ENCODE peak calls at places on chromosomes 2 and 18, in nine cellular contexts. R is upper lobe of right lung, L is fibroblast of mammary gland, C is choroid plexus epithelial cell, A is sigmoid colon, P is GM23338, O is HCT116, D is IMR-90, G is astrocyte. S is an unnamed sample.

GRCh38 chr2:160205511-160205910 is 5.4 kb upstream of the ITGB6 start:
- DNase-seq in O (peak; percentile 99), P (no peak), D (peak; percentile 97), C (peak; percentile 86), A (peak; percentile 71), R (peak; percentile 69), L (peak; percentile 96), G (peak; percentile 99), S (peak; percentile 100)

GRCh38 chr2:239153806-239154591 is 246.8 kb downstream of the HDAC4 start:
- DNase-seq in O (no peak), G (no peak), L (no peak), A (peak; percentile 57), P (no peak), R (peak; percentile 33), D (no peak), C (no peak), S (no peak)

GRCh38 chr2:96359310-96359709 is 23.7 kb downstream of the NCAPH start:
- DNase-seq in P (no peak), A (no peak), D (no peak), O (no peak), G (no peak), R (no peak), C (no peak), L (no peak), S (no peak)

GRCh38 chr2:234679151-234679765 is 182.4 kb upstream of the ARL4C start:
- DNase-seq in D (no peak), R (no peak), A (no peak), C (no peak), O (no peak), G (no peak), P (no peak), L (peak; percentile 79), S (peak; percentile 55)

GRCh38 chr2:43285987-43286386 is 59.6 kb upstream of the ZFP36L2 start:
- DNase-seq in C (no peak), G (no peak), D (no peak), L (no peak), P (no peak), O (no peak), R (no peak), A (no peak), S (no peak)

GRCh38 chr2:197626965-197627629 is 48.3 kb downstream of the RFTN2 start:
- DNase-seq in G (no peak), D (no peak), O (no peak), C (no peak), P (no peak), R (no peak), A (no peak), L (no peak), S (no peak)

GRCh38 chr2:85953476-85953875 is 64.7 kb upstream of the ST3GAL5 start:
- DNase-seq in A (no peak), P (no peak), O (no peak), G (no peak), C (peak; percentile 19), L (no peak), D (peak; percentile 8), R (no peak), S (peak; percentile 9)

GRCh38 chr2:105749583-105750399 is 5.1 kb downstream of the NCK2 start:
- DNase-seq in R (no peak), D (peak; percentile 50), G (peak; percentile 78), L (peak; percentile 68), A (no peak), O (no peak), C (peak; percentile 84), P (no peak), S (peak; percentile 73)

GRCh38 chr2:51903728-51904127 is 871.8 kb upstream of the NRXN1 start:
- DNase-seq in L (no peak), P (peak; percentile 6), D (no peak), C (no peak), G (no peak), R (no peak), A (no peak), O (no peak), S (no peak)

GRCh38 chr18:79586436-79587297 is 92.9 kb upstream of the CTDP1 start:
- DNase-seq in O (no peak), D (no peak), R (peak; percentile 60), G (no peak), P (no peak), C (no peak), A (peak; percentile 59), L (no peak), S (no peak)

GRCh38 chr2:176554107-176555048 is 285.1 kb downstream of the MTX2 start:
- DNase-seq in O (peak; percentile 43), A (peak; percentile 68), L (peak; percentile 77), G (peak; percentile 52), C (peak; percentile 72), R (no peak), P (peak; percentile 85), D (peak; percentile 52), S (peak; percentile 58)

GRCh38 chr18:25284278-25284677 is 67.7 kb downstream of the ZNF521 start:
- DNase-seq in D (no peak), G (no peak), A (no peak), C (no peak), O (no peak), P (no peak), L (peak; percentile 32), R (no peak), S (no peak)
- H3K4me3 ChIP-seq in D (no peak overlapping the region), G (no peak overlapping the region), A (no peak overlapping the region), C (no peak overlapping the region), O (no peak overlapping the region), P (no peak overlapping the region), L (peak overlapping the region; percentile 16), R (no peak overlapping the region), S (no peak overlapping the region)

GRCh38 chr18:23032030-23032582 is 99.0 kb downstream of the RBBP8 start:
- DNase-seq in O (no peak), P (peak; percentile 20), R (no peak), C (peak; percentile 84), L (peak; percentile 85), D (peak; percentile 83), G (peak; percentile 81), A (no peak), S (peak; percentile 83)

GRCh38 chr18:23037646-23038045 is 97.6 kb upstream of the CABLES1 start:
- DNase-seq in P (peak; percentile 36), D (no peak), O (no peak), A (no peak), L (no peak), R (no peak), G (no peak), C (no peak), S (peak; percentile 11)

GRCh38 chr18:23036611-23037259 is 98.5 kb upstream of the CABLES1 start:
- DNase-seq in D (no peak), R (no peak), G (no peak), P (no peak), C (no peak), O (no peak), A (no peak), L (no peak), S (no peak)

GRCh38 chr18:23038712-23039111 is 96.6 kb upstream of the CABLES1 start:
- DNase-seq in D (peak; percentile 53), P (no peak), O (no peak), C (peak; percentile 27), G (peak; percentile 35), L (peak; percentile 69), R (no peak), A (no peak), S (peak; percentile 91)

GRCh38 chr18:23033079-23033478 is 100.0 kb downstream of the RBBP8 start:
- DNase-seq in L (no peak), D (no peak), G (no peak), R (no peak), C (no peak), P (no peak), O (no peak), A (no peak), S (peak; percentile 9)
- TF ChIP-seq CTCF in L (no peak), D (no peak), G (no peak), R (no peak), C (no peak), P (no peak), O (no peak), A (no peak), S (no peak)

GRCh38 chr2:98771264-98771663 is 40.3 kb upstream of the MGAT4A start:
- DNase-seq in P (peak; percentile 25), C (no peak), G (no peak), A (no peak), D (no peak), O (no peak), L (no peak), R (no peak), S (no peak)
- H3K4me3 ChIP-seq in P (no peak overlapping the region), C (no peak overlapping the region), G (no peak overlapping the region), A (no peak overlapping the region), D (no peak overlapping the region), O (no peak overlapping the region), L (no peak overlapping the region), R (no peak overlapping the region), S (no peak overlapping the region)

GRCh38 chr2:127739800-127740199 is 38.5 kb downstream of the SFT2D3 start:
- DNase-seq in G (no peak), D (no peak), R (no peak), L (no peak), P (no peak), O (no peak), A (no peak), C (no peak), S (no peak)

GRCh38 chr2:127737892-127738291 is 36.6 kb downstream of the SFT2D3 start:
- DNase-seq in L (no peak), R (no peak), O (no peak), P (no peak), A (no peak), C (peak; percentile 12), G (no peak), D (peak; percentile 7), S (peak; percentile 56)

GRCh38 chr2:127740665-127741287 is 39.5 kb downstream of the SFT2D3 start:
- DNase-seq in O (no peak), C (no peak), L (no peak), G (no peak), A (no peak), D (no peak), P (no peak), R (no peak), S (no peak)

GRCh38 chr2:127747621-127748020 is 46.3 kb downstream of the SFT2D3 start:
- DNase-seq in A (no peak), R (no peak), O (no peak), L (no peak), D (no peak), G (no peak), C (no peak), P (no peak), S (no peak)

GRCh38 chr2:127743477-127744026 is 42.3 kb downstream of the SFT2D3 start:
- DNase-seq in L (no peak), D (no peak), P (peak; percentile 24), G (no peak), O (no peak), C (no peak), R (no peak), A (no peak), S (no peak)
- TF ChIP-seq CTCF in L (peak; percentile 7), D (no peak), P (no peak), G (no peak), O (no peak), C (no peak), R (no peak), A (no peak), S (peak; percentile 7)

GRCh38 chr2:200324362-200324761 is 17.9 kb downstream of the SPATS2L start:
- DNase-seq in C (no peak), D (no peak), P (peak; percentile 59), L (no peak), O (no peak), R (no peak), A (no peak), G (no peak), S (no peak)
- H3K4me3 ChIP-seq in C (no peak overlapping the region), D (no peak overlapping the region), P (no peak overlapping the region), L (no peak overlapping the region), O (no peak overlapping the region), R (no peak overlapping the region), A (no peak overlapping the region), G (no peak overlapping the region), S (no peak overlapping the region)

S was measured in epithelial cell of esophagus.